ENCODE peak calls at places on chromosomes 16 and 17, in nine cellular contexts. K, Q, C, L, I, S, T, W and N are unnamed samples.
A peak's percentile ranks its signal among the peaks of the same experiment; 100 is the strongest.

GRCh38 chr16:15708096-15708495 is 58.1 kb downstream of the NDE1 start:
- DNase-seq in K (peak; percentile 25), Q (no peak), C (no peak), L (no peak), I (no peak), S (peak; percentile 93), T (no peak), W (no peak), N (no peak)

GRCh38 chr17:48385303-48385702 is 44.7 kb downstream of the SKAP1 start:
- DNase-seq in K (no peak), Q (no peak), C (no peak), L (no peak), I (no peak), S (no peak), T (no peak), W (no peak), N (no peak)

GRCh38 chr17:63698381-63698885 is 1.5 kb downstream of the LIMD2 start:
- DNase-seq in K (no peak), Q (no peak), C (no peak), L (no peak), I (no peak), S (no peak), T (no peak), W (peak; percentile 39), N (no peak)

GRCh38 chr17:9120471-9120870 is 99.2 kb downstream of the NTN1 start:
- DNase-seq in K (no peak), Q (no peak), C (no peak), L (no peak), I (no peak), S (no peak), T (no peak), W (no peak), N (no peak)

GRCh38 chr16:69093974-69094373 is 11.5 kb upstream of the HAS3 start:
- DNase-seq in K (no peak), Q (no peak), C (no peak), L (no peak), I (no peak), S (no peak), T (no peak), W (no peak), N (no peak)

GRCh38 chr17:49242813-49243212 is 12.2 kb upstream of the PHOSPHO1 start:
- DNase-seq in K (no peak), Q (no peak), C (no peak), L (no peak), I (no peak), S (no peak), T (no peak), W (no peak), N (no peak)

GRCh38 chr17:78272181-78272913 is 40.9 kb downstream of the TMEM235 start:
- DNase-seq in K (peak; percentile 79), Q (peak; percentile 37), C (no peak), L (peak; percentile 99), I (no peak), S (peak; percentile 30), T (peak; percentile 57), W (no peak), N (peak; percentile 46)

GRCh38 chr17:65557349-65558310 is 3.8 kb downstream of the AXIN2 start:
- DNase-seq in K (peak; percentile 69), Q (no peak), C (no peak), L (no peak), I (no peak), S (no peak), T (no peak), W (no peak), N (no peak)

GRCh38 chr16:89444151-89444723 is 46.1 kb downstream of the ANKRD11 start:
- DNase-seq in K (no peak), Q (no peak), C (no peak), L (no peak), I (no peak), S (no peak), T (no peak), W (no peak), N (no peak)

GRCh38 chr17:57669671-57670529 is 75.2 kb downstream of the CCDC182 start:
- DNase-seq in K (no peak), Q (no peak), C (no peak), L (no peak), I (no peak), S (no peak), T (peak; percentile 10), W (no peak), N (no peak)

GRCh38 chr17:5418858-5419355 is 555 bp downstream of the NUP88 start:
- DNase-seq in K (peak; percentile 45), Q (peak; percentile 34), C (no peak), L (peak; percentile 77), I (peak; percentile 25), S (peak; percentile 35), T (peak; percentile 21), W (peak; percentile 40), N (no peak)

GRCh38 chr17:7367083-7367482 is 12.1 kb downstream of the TMEM95 start:
- DNase-seq in K (no peak), Q (no peak), C (no peak), L (no peak), I (no peak), S (no peak), T (no peak), W (no peak), N (no peak)

DNA sequence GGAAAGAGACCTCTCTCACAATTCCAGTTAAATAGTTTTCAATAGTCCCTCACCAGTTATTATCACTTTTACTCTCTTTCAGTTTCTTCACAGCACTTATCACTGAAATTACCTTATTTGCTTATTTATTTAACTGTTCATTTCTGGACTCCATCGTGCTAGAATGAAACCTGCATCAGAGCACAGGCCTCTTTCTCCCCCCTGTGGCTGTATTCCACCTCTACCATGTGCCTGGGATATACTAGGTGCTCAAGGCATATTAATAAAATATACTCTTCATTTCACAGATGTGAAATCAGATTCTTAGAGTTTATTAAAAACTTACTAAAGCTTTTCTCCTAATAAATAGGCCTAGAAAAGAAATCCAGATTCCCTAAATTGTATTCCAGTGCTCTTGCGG is 308.9 kb upstream of the MON1B start:
- DNase-seq in K (peak; percentile 1), Q (no peak), C (no peak), L (no peak), I (no peak), S (no peak), T (no peak), W (no peak), N (no peak)
- TF ChIP-seq CTCF in K (peak; percentile 3), Q (no peak), C (no peak), L (peak; percentile 54), I (no peak), S (no peak), T (no peak), W (no peak), N (no peak)

GRCh38 chr17:33330877-33331276 is 37.8 kb upstream of the ASIC2 start:
- DNase-seq in K (no peak), Q (no peak), C (no peak), L (no peak), I (no peak), S (no peak), T (no peak), W (no peak), N (no peak)

GRCh38 chr17:33338242-33338641 is 45.1 kb upstream of the ASIC2 start:
- DNase-seq in K (no peak), Q (no peak), C (no peak), L (no peak), I (no peak), S (no peak), T (no peak), W (no peak), N (no peak)

GRCh38 chr17:33334703-33335102 is 41.6 kb upstream of the ASIC2 start:
- DNase-seq in K (no peak), Q (no peak), C (no peak), L (no peak), I (no peak), S (no peak), T (no peak), W (no peak), N (no peak)

GRCh38 chr17:33335491-33336173 is 42.5 kb upstream of the ASIC2 start:
- DNase-seq in K (no peak), Q (no peak), C (no peak), L (no peak), I (no peak), S (no peak), T (no peak), W (no peak), N (no peak)
- TF ChIP-seq CTCF in K (no peak), Q (no peak), C (no peak), L (no peak), I (peak; percentile 16), S (no peak), T (no peak), W (no peak), N (no peak)

GRCh38 chr17:42041619-42042018 is 8.8 kb downstream of the C17orf113 start:
- DNase-seq in K (no peak), Q (no peak), C (no peak), L (no peak), I (no peak), S (no peak), T (no peak), W (no peak), N (no peak)
- TF ChIP-seq CTCF in K (no peak), Q (no peak), C (no peak), L (no peak), I (no peak), S (no peak), T (no peak), W (no peak), N (no peak)

GRCh38 chr16:4614571-4615388 is at the start of gene UBALD1:
- DNase-seq in K (peak; percentile 83), Q (peak; percentile 39), C (peak; percentile 67), L (peak; percentile 87), I (peak; percentile 77), S (peak; percentile 86), T (peak; percentile 86), W (peak; percentile 71), N (peak; percentile 67)

GRCh38 chr16:4615389-4616046 is 830 bp upstream of the UBALD1 start:
- DNase-seq in K (no peak), Q (no peak), C (no peak), L (no peak), I (no peak), S (no peak), T (peak; percentile 47), W (peak; percentile 27), N (no peak)

GRCh38 chr16:4617880-4618279 is 3.2 kb upstream of the UBALD1 start:
- DNase-seq in K (no peak), Q (no peak), C (no peak), L (no peak), I (no peak), S (no peak), T (no peak), W (no peak), N (no peak)

GRCh38 chr16:4613636-4614570 is 785 bp downstream of the UBALD1 start:
- DNase-seq in K (peak; percentile 35), Q (no peak), C (no peak), L (peak; percentile 23), I (no peak), S (peak; percentile 6), T (peak; percentile 35), W (peak; percentile 23), N (no peak)

DNA sequence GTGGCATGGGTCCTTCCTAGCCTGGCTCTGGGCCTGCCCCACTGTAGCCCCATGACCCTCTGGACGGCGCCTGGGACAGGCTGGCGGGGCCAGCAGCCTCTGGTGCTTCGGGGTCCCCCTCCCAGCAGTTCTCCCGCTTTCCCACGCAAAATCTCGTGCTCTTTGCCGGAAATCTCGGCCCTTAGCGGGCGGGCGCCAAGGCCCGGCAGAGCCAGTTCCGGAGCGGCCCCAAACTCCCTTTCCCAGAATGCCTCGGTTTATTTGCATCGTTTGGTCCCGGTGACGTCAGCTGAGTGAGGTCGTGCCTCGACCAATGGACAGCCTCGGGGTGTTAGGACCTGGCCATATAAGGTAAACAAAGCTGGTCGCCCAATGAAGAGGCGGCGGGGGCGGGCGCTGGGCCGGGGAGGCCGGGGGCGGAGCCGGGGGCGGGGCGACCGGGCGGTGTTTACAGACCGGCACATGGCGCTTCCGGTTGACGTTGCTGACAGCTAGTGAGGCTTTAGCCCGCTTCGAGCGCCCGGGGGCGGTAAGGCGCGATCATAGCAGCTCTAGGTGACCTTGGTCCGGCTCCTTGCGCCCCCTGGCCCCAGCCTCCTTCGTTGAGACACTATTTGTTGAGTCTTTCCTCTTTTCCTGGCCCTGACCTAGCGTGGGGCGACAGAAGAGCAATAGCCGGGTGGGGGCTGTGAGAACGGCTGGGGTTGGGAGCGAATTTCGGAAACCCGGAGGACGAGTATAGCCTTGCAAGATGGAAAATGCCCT is 1.5 kb upstream of the UBALD1 start:
- DNase-seq in K (peak; percentile 100), Q (peak; percentile 98), C (peak; percentile 100), L (peak; percentile 99), I (peak; percentile 98), S (peak; percentile 100), T (peak; percentile 100), W (peak; percentile 96), N (peak; percentile 98)
- TF ChIP-seq CTCF in K (peak; percentile 19), Q (no peak), C (peak; percentile 31), L (peak; percentile 31), I (no peak), S (peak; percentile 54), T (no peak), W (peak; percentile 26), N (no peak)